ENCODE peak calls at places on chromosomes 4 and X, in ten cellular contexts. K, A, I, P, V, G, L, Q, X and Z are unnamed samples.

GRCh38 chrX:24301806-24302205 is 12.1 kb downstream of the SUPT20HL2 start:
- DNase-seq in K (no peak), P (peak; percentile 26), X (no peak), V (no peak), L (no peak), A (no peak), G (no peak), I (no peak), Q (no peak), Z (no peak)

GRCh38 chrX:97234471-97235097 is 350.9 kb downstream of the RPA4 start:
- DNase-seq in G (no peak), P (no peak), A (no peak), I (no peak), K (no peak), Q (no peak), L (no peak), V (no peak), X (no peak), Z (no peak)

GRCh38 chrX:17689971-17690409 is 47.3 kb upstream of the SCML1 start:
- DNase-seq in L (peak; percentile 39), V (no peak), K (peak; percentile 22), A (peak; percentile 25), X (peak; percentile 63), Q (peak; percentile 35), I (peak; percentile 77), G (peak; percentile 71), P (peak; percentile 72), Z (peak; percentile 21)

GRCh38 chrX:24955372-24955771 is 60.4 kb downstream of the ARX start:
- DNase-seq in P (no peak), A (no peak), X (no peak), L (no peak), K (no peak), V (no peak), G (no peak), I (no peak), Q (no peak), Z (no peak)

GRCh38 chrX:8663325-8663724 is 68.6 kb downstream of the ANOS1 start:
- DNase-seq in P (no peak), A (no peak), V (no peak), X (no peak), L (no peak), I (peak; percentile 22), Q (no peak), K (no peak), G (no peak), Z (no peak)

GRCh38 chr4:61273237-61273636 is 73.1 kb downstream of the ADGRL3 start:
- DNase-seq in I (no peak), V (no peak), Q (no peak), G (no peak), K (no peak), P (peak; percentile 1), A (no peak), L (no peak), X (no peak), Z (no peak)

GRCh38 chr4:5341151-5341925 is 290.1 kb downstream of the STK32B start:
- DNase-seq in V (no peak), Q (no peak), K (no peak), A (no peak), I (no peak), P (no peak), X (no peak), G (no peak), L (no peak), Z (no peak)

GRCh38 chr4:78532046-78532445 is 19.5 kb upstream of the ANXA3 start:
- DNase-seq in L (no peak), Q (no peak), V (no peak), X (no peak), I (peak; percentile 17), K (no peak), P (no peak), G (no peak), A (no peak), Z (no peak)

GRCh38 chrX:35890699-35891098 is 28.8 kb upstream of the CFAP47 start:
- DNase-seq in K (peak; percentile 11), Q (peak; percentile 17), P (peak; percentile 11), G (peak; percentile 48), V (no peak), I (peak; percentile 69), X (peak; percentile 59), L (no peak), A (no peak), Z (no peak)

GRCh38 chr4:71566856-71567255 is 217.0 kb downstream of the GC start:
- DNase-seq in I (no peak), P (no peak), X (no peak), A (no peak), V (no peak), G (no peak), Q (no peak), K (no peak), L (no peak), Z (no peak)

GRCh38 chr4:139734201-139734874 is 68.7 kb downstream of the MGST2 start:
- DNase-seq in Q (no peak), P (peak; percentile 65), G (no peak), I (no peak), K (no peak), L (peak; percentile 43), X (no peak), V (no peak), A (peak; percentile 52), Z (no peak)

GRCh38 chrX:2767631-2768455 is 16.0 kb downstream of the XG start:
- DNase-seq in G (peak; percentile 39), A (no peak), L (peak; percentile 56), I (peak; percentile 30), Q (peak; percentile 38), X (peak; percentile 84), K (no peak), P (peak; percentile 21), V (peak; percentile 50), Z (no peak)

GRCh38 chrX:46837543-46838481 is 969 bp downstream of the RP2 start:
- DNase-seq in A (no peak), X (no peak), L (no peak), Q (peak; percentile 14), V (no peak), P (peak; percentile 46), G (no peak), I (peak; percentile 55), K (no peak), Z (no peak)

GRCh38 chrX:16022580-16023170 is 100.7 kb upstream of the GRPR start:
- DNase-seq in A (no peak), G (no peak), V (no peak), P (peak; percentile 54), Q (peak; percentile 5), K (no peak), I (peak; percentile 69), X (no peak), L (no peak), Z (no peak)

GRCh38 chr4:164440196-164440595 is 313.7 kb upstream of the SMIM31 start:
- DNase-seq in Q (no peak), K (no peak), P (peak; percentile 21), I (peak; percentile 87), X (no peak), G (no peak), A (no peak), V (no peak), L (no peak), Z (no peak)

GRCh38 chr4:1873291-1873690 is 2.1 kb downstream of the NSD2 start:
- DNase-seq in A (no peak), V (no peak), K (peak; percentile 26), X (no peak), I (no peak), Q (no peak), P (no peak), L (no peak), G (no peak), Z (no peak)
- H3K4me3 ChIP-seq in A (no peak overlapping the region), V (peak overlapping the region; percentile 92), K (peak overlapping the region; percentile 95), X (no peak overlapping the region), I (peak overlapping the region; percentile 92), Q (peak overlapping the region; percentile 85), P (peak overlapping the region; percentile 96), L (no peak overlapping the region), G (no peak overlapping the region), Z (no peak overlapping the region)

GRCh38 chr4:8393593-8394038 is 46.9 kb downstream of the ACOX3 start:
- DNase-seq in X (peak; percentile 84), P (peak; percentile 97), K (no peak), Q (peak; percentile 52), I (peak; percentile 91), A (peak; percentile 43), L (peak; percentile 82), G (peak; percentile 48), V (peak; percentile 61), Z (peak; percentile 79)

GRCh38 chr4:8394806-8395205 is 45.7 kb downstream of the ACOX3 start:
- DNase-seq in G (no peak), A (no peak), X (no peak), Q (no peak), K (no peak), I (no peak), L (no peak), V (no peak), P (no peak), Z (no peak)

GRCh38 chr4:8394125-8394524 is 46.4 kb downstream of the ACOX3 start:
- DNase-seq in L (peak; percentile 83), Q (no peak), V (peak; percentile 90), G (peak; percentile 52), K (no peak), A (peak; percentile 46), X (peak; percentile 86), P (peak; percentile 31), I (no peak), Z (peak; percentile 72)

GRCh38 chr4:8396762-8397406 is 43.6 kb downstream of the ACOX3 start:
- DNase-seq in Q (no peak), K (no peak), V (no peak), G (no peak), I (no peak), L (no peak), X (no peak), P (no peak), A (no peak), Z (no peak)

DNA sequence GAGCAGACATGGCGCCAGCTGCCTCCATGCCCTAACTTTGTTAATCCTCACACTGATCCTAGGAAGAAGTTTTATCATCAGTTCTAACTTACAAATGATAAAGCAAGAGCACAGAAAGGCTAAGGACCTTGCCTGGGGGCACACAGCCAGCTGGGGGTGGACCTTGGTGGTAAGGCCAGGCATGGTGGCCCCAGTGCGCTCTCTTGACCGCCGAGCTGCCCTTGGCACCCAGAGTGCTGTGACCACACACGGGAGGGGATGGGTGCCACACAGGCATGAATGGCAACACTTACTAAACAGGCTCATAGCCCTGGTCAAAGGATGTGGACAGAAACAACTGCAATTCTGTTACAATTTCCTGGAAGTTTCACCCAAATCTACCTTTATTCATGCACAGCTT is 45.0 kb downstream of the ACOX3 start:
- DNase-seq in Q (no peak), V (no peak), L (no peak), A (no peak), K (no peak), G (no peak), I (no peak), X (no peak), P (no peak), Z (no peak)
- H3K27ac ChIP-seq in Q (no peak overlapping the region), V (no peak overlapping the region), L (no peak overlapping the region), A (peak overlapping the region; percentile 49), K (no peak overlapping the region), G (no peak overlapping the region), I (no peak overlapping the region), X (no peak overlapping the region), P (no peak overlapping the region), Z (peak overlapping the region; percentile 95)

GRCh38 chrX:153968754-153969124 is 2.9 kb downstream of the HCFC1 start:
- DNase-seq in V (no peak), X (no peak), I (peak; percentile 10), Q (no peak), G (no peak), K (peak; percentile 38), P (no peak), L (no peak), A (no peak), Z (no peak)
- TF ChIP-seq CTCF in V (no peak), X (no peak), I (peak; percentile 28), Q (no peak), G (no peak), K (peak; percentile 23), P (no peak), L (no peak), A (no peak), Z (no peak)

GRCh38 chrX:65689377-65689776 is 21.9 kb downstream of the MSN start:
- DNase-seq in K (no peak), P (no peak), L (no peak), X (no peak), Q (no peak), V (no peak), G (no peak), I (peak; percentile 55), A (no peak), Z (no peak)
- H3K4me3 ChIP-seq in K (no peak overlapping the region), P (no peak overlapping the region), L (no peak overlapping the region), X (no peak overlapping the region), Q (no peak overlapping the region), V (no peak overlapping the region), G (no peak overlapping the region), I (no peak overlapping the region), A (no peak overlapping the region), Z (no peak overlapping the region)